ENCODE peak calls at places on chromosomes 6 and 20, in nine cellular contexts. Q is adipocyte; D is A549; E is right lobe of liver; N is stomach; R is fibroblast of lung; W is endodermal cell; Y is CD8-positive, alpha-beta T cell; P is ascending aorta. T is an unnamed sample.

GRCh38 chr6:16944601-16945000 is 157.2 kb upstream of the STMND1 start:
- DNase-seq in Q (no peak), D (no peak), E (no peak), N (no peak), R (no peak), W (no peak), Y (no peak), P (no peak), T (no peak)

GRCh38 chr6:26020291-26020982 is 57.8 kb downstream of the TRIM38 start:
- DNase-seq in Q (peak; percentile 95), D (peak; percentile 80), E (peak; percentile 82), N (peak; percentile 88), R (peak; percentile 89), W (peak; percentile 87), Y (peak; percentile 81), P (peak; percentile 93), T (peak; percentile 78)

GRCh38 chr20:1336699-1337387 is 7.9 kb upstream of the SDCBP2 start:
- DNase-seq in Q (no peak), D (no peak), E (peak; percentile 78), N (peak; percentile 82), R (peak; percentile 57), W (peak; percentile 45), Y (peak; percentile 51), P (peak; percentile 78), T (peak; percentile 87)

GRCh38 chr20:57612436-57612835 is 7.8 kb downstream of the ZBP1 start:
- DNase-seq in Q (no peak), D (no peak), E (no peak), N (peak; percentile 10), R (no peak), W (peak; percentile 7), Y (no peak), P (peak; percentile 35), T (peak; percentile 7)

GRCh38 chr6:87837876-87838275 is 135.8 kb upstream of the AKIRIN2 start:
- DNase-seq in Q (no peak), D (no peak), E (no peak), N (no peak), R (no peak), W (no peak), Y (no peak), P (no peak), T (no peak)

GRCh38 chr6:111777357-111777756 is 95.9 kb downstream of the FYN start:
- DNase-seq in Q (no peak), D (no peak), E (no peak), N (no peak), R (no peak), W (no peak), Y (peak; percentile 41), P (no peak), T (no peak)

GRCh38 chr20:63003546-63003945 is 3.2 kb downstream of the BHLHE23 start:
- DNase-seq in Q (no peak), D (no peak), E (no peak), N (no peak), R (no peak), W (peak; percentile 72), Y (no peak), P (no peak), T (no peak)

GRCh38 chr6:46715106-46715505 is 20.1 kb downstream of the PLA2G7 start:
- DNase-seq in Q (no peak), D (no peak), E (no peak), N (no peak), R (peak; percentile 32), W (no peak), Y (no peak), P (no peak), T (no peak)

GRCh38 chr6:108942556-108943492 is 94.6 kb downstream of the ARMC2 start:
- DNase-seq in Q (no peak), D (no peak), E (no peak), N (no peak), R (no peak), W (no peak), Y (peak; percentile 71), P (no peak), T (no peak)

GRCh38 chr6:76876922-76877553 is 586.3 kb downstream of the HTR1B start:
- DNase-seq in Q (no peak), D (no peak), E (no peak), N (peak; percentile 54), R (peak; percentile 6), W (peak; percentile 90), Y (no peak), P (peak; percentile 62), T (peak; percentile 35)

GRCh38 chr20:59835448-59836395 is 97.7 kb downstream of the SYCP2 start:
- DNase-seq in Q (peak; percentile 64), D (no peak), E (no peak), N (no peak), R (peak; percentile 38), W (peak; percentile 75), Y (no peak), P (peak; percentile 62), T (peak; percentile 62)

GRCh38 chr6:32267035-32267434 is 43.2 kb upstream of the NOTCH4 start:
- DNase-seq in Q (no peak), D (no peak), E (no peak), N (no peak), R (no peak), W (no peak), Y (no peak), P (no peak), T (no peak)

GRCh38 chr6:153842491-153842890 is 196.5 kb upstream of the OPRM1 start:
- DNase-seq in Q (no peak), D (no peak), E (no peak), N (no peak), R (no peak), W (no peak), Y (no peak), P (no peak), T (no peak)

GRCh38 chr20:11235058-11235457 is 561.3 kb upstream of the JAG1 start:
- DNase-seq in Q (peak; percentile 18), D (no peak), E (no peak), N (no peak), R (peak; percentile 92), W (peak; percentile 75), Y (no peak), P (no peak), T (no peak)

GRCh38 chr6:145813285-145814034 is 1.1 kb downstream of the FBXO30 start:
- DNase-seq in Q (peak; percentile 80), D (no peak), E (no peak), N (no peak), R (peak; percentile 71), W (no peak), Y (no peak), P (no peak), T (no peak)

GRCh38 chr6:130796313-130796905 is 30.8 kb upstream of the SMLR1 start:
- DNase-seq in Q (peak; percentile 43), D (no peak), E (no peak), N (no peak), R (peak; percentile 90), W (no peak), Y (no peak), P (no peak), T (no peak)

GRCh38 chr6:111057074-111057752 is 30.1 kb upstream of the SLC16A10 start:
- DNase-seq in Q (peak; percentile 64), D (peak; percentile 39), E (no peak), N (peak; percentile 36), R (peak; percentile 25), W (peak; percentile 60), Y (no peak), P (no peak), T (no peak)

GRCh38 chr6:1678201-1678600 is 68.5 kb downstream of the FOXC1 start:
- DNase-seq in Q (no peak), D (no peak), E (no peak), N (peak; percentile 38), R (no peak), W (peak; percentile 62), Y (no peak), P (no peak), T (no peak)

GRCh38 chr6:104603108-104603745 is 256.5 kb downstream of the HACE1 start:
- DNase-seq in Q (no peak), D (no peak), E (no peak), N (no peak), R (no peak), W (no peak), Y (no peak), P (no peak), T (no peak)

GRCh38 chr6:104601756-104602155 is 258.0 kb downstream of the HACE1 start:
- DNase-seq in Q (peak; percentile 49), D (no peak), E (no peak), N (no peak), R (no peak), W (no peak), Y (no peak), P (no peak), T (no peak)

GRCh38 chr6:104607501-104607900 is 252.2 kb downstream of the HACE1 start:
- DNase-seq in Q (no peak), D (no peak), E (no peak), N (no peak), R (no peak), W (no peak), Y (no peak), P (no peak), T (no peak)

GRCh38 chr6:104606361-104606760 is 253.4 kb downstream of the HACE1 start:
- DNase-seq in Q (no peak), D (no peak), E (no peak), N (no peak), R (no peak), W (peak; percentile 84), Y (no peak), P (no peak), T (no peak)

GRCh38 chr6:104604643-104605042 is 255.1 kb downstream of the HACE1 start:
- DNase-seq in Q (no peak), D (no peak), E (no peak), N (no peak), R (no peak), W (no peak), Y (no peak), P (no peak), T (no peak)
- H3K9me3 ChIP-seq in Q (no peaks in the 10 kb centered on the region), D (no peaks in the 10 kb centered on the region), E (no peaks in the 10 kb centered on the region), N (no peaks in the 10 kb centered on the region), R (no peaks in the 10 kb centered on the region), W (no peaks in the 10 kb centered on the region), Y (no peaks in the 10 kb centered on the region), P (no peaks in the 10 kb centered on the region), T (no peaks in the 10 kb centered on the region)

DNA sequence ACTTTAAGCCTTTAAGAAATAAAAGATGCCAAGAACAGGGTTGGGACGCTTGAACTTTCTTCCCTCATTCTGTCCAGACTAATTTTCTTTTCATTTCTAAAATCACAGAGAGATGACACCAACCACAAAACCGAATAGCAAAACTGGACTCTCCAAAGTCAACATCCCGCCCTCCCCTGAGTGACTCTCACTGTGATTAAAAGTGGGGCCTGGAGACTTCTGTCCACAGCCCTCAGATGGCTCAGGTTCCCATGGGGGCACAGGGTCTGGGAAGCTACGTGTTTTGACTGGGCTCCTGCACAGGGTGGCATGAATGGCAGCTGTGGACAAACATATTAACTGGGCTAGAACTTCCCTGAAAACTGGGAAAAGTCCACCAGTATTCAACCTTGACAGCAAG is 6.3 kb downstream of the FRMD1 start:
- DNase-seq in Q (no peak), D (no peak), E (no peak), N (no peak), R (no peak), W (no peak), Y (no peak), P (no peak), T (no peak)
- H3K9me3 ChIP-seq in Q (no peaks in the 10 kb centered on the region), D (no peaks in the 10 kb centered on the region), E (no peaks in the 10 kb centered on the region), N (no peaks in the 10 kb centered on the region), R (peaks cover 6% of the 10 kb centered on the region), W (no peaks in the 10 kb centered on the region), Y (no peaks in the 10 kb centered on the region), P (no peaks in the 10 kb centered on the region), T (no peaks in the 10 kb centered on the region)

GRCh38 chr6:168371185-168371584 is 51.6 kb upstream of the DACT2 start:
- DNase-seq in Q (no peak), D (no peak), E (no peak), N (no peak), R (no peak), W (no peak), Y (no peak), P (no peak), T (no peak)
- H3K9me3 ChIP-seq in Q (no peaks in the 10 kb centered on the region), D (no peaks in the 10 kb centered on the region), E (no peaks in the 10 kb centered on the region), N (no peaks in the 10 kb centered on the region), R (no peaks in the 10 kb centered on the region), W (peaks cover 6% of the 10 kb centered on the region), Y (no peaks in the 10 kb centered on the region), P (no peaks in the 10 kb centered on the region), T (no peaks in the 10 kb centered on the region)

GRCh38 chr6:132490024-132490423 is 22.9 kb downstream of the STX7 start:
- DNase-seq in Q (no peak), D (no peak), E (no peak), N (no peak), R (no peak), W (no peak), Y (no peak), P (peak; percentile 74), T (no peak)
- H3K9me3 ChIP-seq in Q (no peaks in the 10 kb centered on the region), D (no peaks in the 10 kb centered on the region), E (no peaks in the 10 kb centered on the region), N (no peaks in the 10 kb centered on the region), R (no peaks in the 10 kb centered on the region), W (peaks cover 7% of the 10 kb centered on the region), Y (no peaks in the 10 kb centered on the region), P (no peaks in the 10 kb centered on the region), T (no peaks in the 10 kb centered on the region)